ENCODE peak calls at places on chromosome 1, in five cellular contexts. Q, L, S, B and R are unnamed samples.

GRCh38 chr1:3564921-3565831 is 46.1 kb downstream of the MEGF6 start:
- DNase-seq in Q (peak), B (peak), S (peak), L (peak), R (peak)

GRCh38 chr1:10647414-10648170 is 148.9 kb downstream of the CASZ1 start:
- DNase-seq in B (no peak), S (no peak), Q (no peak), L (no peak), R (no peak)

GRCh38 chr1:149888999-149889289 is 10.4 kb upstream of the BOLA1 start:
- DNase-seq in Q (no peak), B (no peak), S (peak), L (no peak), R (no peak)

GRCh38 chr1:37167479-37167878 is 133.2 kb upstream of the GRIK3 start:
- DNase-seq in S (no peak), L (no peak), Q (no peak), B (no peak), R (no peak)

GRCh38 chr1:20684050-20684620 is 23.0 kb upstream of the DDOST start:
- DNase-seq in L (no peak), B (no peak), S (no peak), Q (no peak), R (no peak)

GRCh38 chr1:244304156-244304555 is 147.6 kb downstream of the ADSS2 start:
- DNase-seq in Q (no peak), S (no peak), L (no peak), B (no peak), R (no peak)

GRCh38 chr1:41464886-41465285 is 19.6 kb downstream of the EDN2 start:
- DNase-seq in S (no peak), Q (no peak), B (no peak), L (no peak), R (no peak)

GRCh38 chr1:79781261-79781660 is 774.7 kb upstream of the ADGRL4 start:
- DNase-seq in S (peak), Q (no peak), L (no peak), B (no peak), R (no peak)

GRCh38 chr1:185917646-185918045 is 183.5 kb downstream of the HMCN1 start:
- DNase-seq in Q (peak), L (peak), S (peak), B (no peak), R (peak)

GRCh38 chr1:47638713-47639112 is 200.9 kb downstream of the FOXD2 start:
- DNase-seq in L (no peak), Q (no peak), S (no peak), B (no peak), R (no peak)

GRCh38 chr1:27179373-27179772 is 24.4 kb upstream of the SLC9A1 start:
- DNase-seq in S (no peak), L (no peak), Q (peak), B (no peak), R (no peak)

GRCh38 chr1:53715478-53715877 is 23.5 kb downstream of the GLIS1 start:
- DNase-seq in S (peak), Q (peak), L (peak), B (peak), R (no peak)

GRCh38 chr1:21289700-21290545 is at the start of gene ECE1:
- DNase-seq in L (peak), B (no peak), Q (peak), S (no peak), R (no peak)

GRCh38 chr1:6396998-6397397 is 3.4 kb upstream of the ACOT7 start:
- DNase-seq in L (no peak), Q (no peak), B (no peak), S (no peak), R (no peak)

GRCh38 chr1:173903827-173904226 is 13.3 kb downstream of the SERPINC1 start:
- DNase-seq in Q (no peak), S (no peak), L (no peak), B (no peak), R (no peak)

GRCh38 chr1:178220094-178220493 is 126.2 kb downstream of the RASAL2 start:
- DNase-seq in Q (peak), S (peak), L (no peak), B (no peak), R (no peak)

GRCh38 chr1:118081387-118081786 is 103.6 kb downstream of the SPAG17 start:
- DNase-seq in Q (no peak), B (no peak), S (no peak), L (no peak), R (no peak)

GRCh38 chr1:188243456-188243855 is 1414.7 kb downstream of the PLA2G4A start:
- DNase-seq in L (no peak), Q (no peak), S (no peak), B (no peak), R (no peak)

GRCh38 chr1:241688940-241689368 is 36.9 kb downstream of the WDR64 start:
- DNase-seq in L (no peak), S (peak), Q (peak), B (no peak), R (no peak)

GRCh38 chr1:196651637-196652215 is at the start of gene CFH:
- DNase-seq in S (peak), L (no peak), B (no peak), Q (peak), R (no peak)

GRCh38 chr1:103525607-103526507 is at the start of gene RNPC3:
- DNase-seq in B (peak), Q (peak), S (peak), L (peak), R (peak)

GRCh38 chr1:155160128-155160527 is 13.0 kb downstream of the KRTCAP2 start:
- DNase-seq in Q (no peak), B (no peak), S (no peak), L (no peak), R (no peak)

GRCh38 chr1:150535511-150536281 is 13.5 kb upstream of the ADAMTSL4 start:
- DNase-seq in Q (peak), S (peak), L (peak), B (no peak), R (no peak)

GRCh38 chr1:47767741-47768100 is 229.5 kb downstream of the TRABD2B start:
- DNase-seq in B (no peak), Q (no peak), L (no peak), S (no peak), R (no peak)

GRCh38 chr1:18795002-18795689 is 64.3 kb downstream of the TAS1R2 start:
- DNase-seq in B (no peak), L (no peak), Q (no peak), S (no peak), R (no peak)

GRCh38 chr1:33763406-33763805 is 100.5 kb upstream of the HMGB4 start:
- DNase-seq in B (no peak), S (peak), Q (no peak), L (no peak), R (no peak)

GRCh38 chr1:39332291-39332690 is 127.8 kb downstream of the MACF1 start:
- DNase-seq in B (no peak), Q (no peak), L (no peak), S (peak), R (no peak)

DNA sequence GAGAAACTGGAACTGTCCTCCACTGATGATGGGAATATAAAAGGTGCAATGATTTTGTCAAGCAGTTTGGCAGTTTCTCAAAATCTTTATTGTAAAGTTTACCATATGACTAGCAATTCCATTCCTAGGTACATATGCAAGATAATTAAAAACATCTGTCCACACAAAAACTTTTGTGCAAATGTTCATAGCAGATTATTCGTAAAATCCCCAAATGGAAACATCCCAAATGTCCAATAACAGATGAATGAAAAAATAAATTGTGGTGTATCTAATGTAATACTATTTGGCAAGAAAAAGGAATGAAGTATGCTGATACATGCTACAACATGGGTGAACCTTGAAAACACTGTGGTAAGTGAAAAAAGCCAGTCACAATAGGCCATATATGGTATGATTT is 81.5 kb upstream of the BEND5 start:
- DNase-seq in L (no peak), S (no peak), Q (no peak), B (no peak), R (no peak)
- H3K14ac ChIP-seq in L (no peak), S (no peak), Q (no peak), B (no peak), R (no peak)

GRCh38 chr1:218671573-218671972 is 326.4 kb downstream of the TGFB2 start:
- DNase-seq in B (no peak), Q (peak), S (peak), L (no peak), R (no peak)
- H2BK15ac ChIP-seq in B (no peak), Q (no peak), S (no peak), L (no peak), R (no peak)

DNA sequence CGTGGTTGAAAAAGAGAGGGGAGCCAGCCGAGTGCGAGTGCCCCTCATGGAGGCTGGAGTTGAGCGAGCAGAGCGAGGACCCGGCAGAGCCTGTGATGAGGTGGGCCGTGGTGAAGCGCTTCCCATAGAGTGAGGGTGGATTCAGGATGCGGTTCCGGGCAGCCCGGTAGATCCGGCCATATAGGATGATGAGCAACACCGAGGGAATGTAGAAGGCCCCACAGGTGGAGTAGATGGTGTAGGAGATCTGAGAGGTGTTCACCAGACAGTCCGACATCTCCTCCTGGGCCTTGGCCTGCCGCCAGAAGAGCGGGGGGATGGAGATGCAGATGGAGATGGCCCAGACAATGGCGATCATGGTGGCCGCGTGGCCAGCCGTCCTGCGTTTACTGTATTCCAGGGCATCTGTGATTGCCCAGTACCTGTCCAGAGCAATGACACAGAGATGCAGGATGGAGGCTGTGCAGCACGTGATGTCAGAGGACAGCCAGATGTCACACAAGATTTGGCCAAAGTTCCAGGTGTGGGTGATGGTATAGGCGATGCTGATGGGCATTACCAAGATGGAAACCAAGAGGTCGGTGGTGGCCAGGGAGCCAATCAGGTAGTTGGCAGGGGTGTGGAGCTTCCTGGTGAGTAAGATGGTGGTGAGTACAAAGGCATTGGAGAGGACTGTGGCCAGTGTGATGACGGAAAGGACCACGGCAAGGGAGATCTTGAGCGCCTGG is 23.7 kb downstream of the HTR1D start:
- DNase-seq in Q (no peak), B (no peak), L (no peak), S (no peak), R (no peak)
- H3K14ac ChIP-seq in Q (peak), B (no peak), L (no peak), S (peak), R (no peak)

DNA sequence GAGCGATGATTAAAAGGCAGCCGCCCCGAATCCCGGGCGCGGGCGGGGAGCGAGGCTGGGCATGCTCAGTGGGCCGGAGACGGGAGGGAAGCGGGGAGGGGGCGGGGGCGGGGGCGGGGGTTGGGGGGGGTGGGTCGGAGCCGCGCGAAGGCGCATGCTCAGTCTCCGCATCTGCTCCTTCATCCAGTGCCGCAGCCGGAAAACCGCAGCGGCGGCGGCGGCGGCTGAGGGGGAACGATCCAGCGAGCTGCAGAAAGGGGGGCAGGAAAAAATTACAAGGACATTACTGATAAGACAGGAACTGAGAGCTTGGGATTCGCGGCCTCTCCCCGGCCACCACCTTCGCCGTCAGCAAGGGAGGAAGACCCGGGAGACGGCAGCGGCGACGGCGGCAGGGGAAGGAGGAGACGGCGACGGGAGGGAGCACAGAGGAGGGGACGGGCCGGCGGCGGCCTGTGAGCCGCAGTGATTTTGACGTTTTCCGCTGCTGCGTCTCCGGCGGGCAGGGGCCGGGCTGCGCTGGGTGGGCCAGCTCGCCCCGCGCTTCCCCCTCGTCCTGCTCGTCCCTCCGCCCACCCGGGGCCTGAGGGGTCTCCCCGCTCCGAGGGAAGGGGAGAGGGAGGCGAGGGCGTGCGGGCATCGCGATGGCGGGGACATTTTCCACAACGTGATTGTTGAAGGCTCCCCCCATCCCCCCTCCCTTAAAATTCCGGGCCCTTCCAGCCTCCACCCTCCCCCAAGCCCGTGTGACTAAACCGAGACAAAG is at the start of gene CAMSAP2:
- DNase-seq in L (peak), B (no peak), Q (peak), S (peak), R (peak)
- H2BK15ac ChIP-seq in L (no peak), B (no peak), Q (peak), S (peak), R (peak)